ENCODE peak calls at places on chromosome 12, in four cellular contexts. I is H9, D is IMR-90, U is H1. T is an unnamed sample.

GRCh38 chr12:87656311-87656710 is 372.9 kb downstream of the C12orf50 start:
- DNase-seq in I (no peak), U (no peak), D (no peak), T (no peak)

GRCh38 chr12:116039081-116039480 is 238.4 kb downstream of the MED13L start:
- DNase-seq in D (no peak), U (no peak), I (no peak), T (no peak)

GRCh38 chr12:132250707-132251106 is 78.7 kb downstream of the GALNT9 start:
- DNase-seq in U (no peak), D (no peak), I (no peak), T (no peak)

GRCh38 chr12:126418357-126418756 is 1353.1 kb downstream of the AACS start:
- DNase-seq in U (no peak), I (no peak), D (no peak), T (no peak)

GRCh38 chr12:132485619-132486018 is 4.3 kb upstream of the FBRSL1 start:
- DNase-seq in U (no peak), I (no peak), D (no peak), T (no peak)

GRCh38 chr12:9064815-9065606 is 50.7 kb downstream of the A2M start:
- DNase-seq in D (no peak), U (peak), I (peak), T (peak)

GRCh38 chr12:42612258-42612608 is 22.7 kb upstream of the PRICKLE1 start:
- DNase-seq in I (no peak), U (no peak), D (no peak), T (no peak)

GRCh38 chr12:55717397-55718007 is 1.7 kb downstream of the BLOC1S1 start:
- DNase-seq in D (peak), U (no peak), I (no peak), T (peak)

GRCh38 chr12:132904718-132905328 is 17.4 kb upstream of the CHFR start:
- DNase-seq in I (peak), U (peak), D (no peak), T (peak)

GRCh38 chr12:130194154-130194553 is 31.9 kb downstream of the FZD10 start:
- DNase-seq in I (no peak), D (no peak), U (no peak), T (no peak)

GRCh38 chr12:24728366-24728765 is 220.5 kb downstream of the BCAT1 start:
- DNase-seq in D (peak), I (no peak), U (no peak), T (peak)

DNA sequence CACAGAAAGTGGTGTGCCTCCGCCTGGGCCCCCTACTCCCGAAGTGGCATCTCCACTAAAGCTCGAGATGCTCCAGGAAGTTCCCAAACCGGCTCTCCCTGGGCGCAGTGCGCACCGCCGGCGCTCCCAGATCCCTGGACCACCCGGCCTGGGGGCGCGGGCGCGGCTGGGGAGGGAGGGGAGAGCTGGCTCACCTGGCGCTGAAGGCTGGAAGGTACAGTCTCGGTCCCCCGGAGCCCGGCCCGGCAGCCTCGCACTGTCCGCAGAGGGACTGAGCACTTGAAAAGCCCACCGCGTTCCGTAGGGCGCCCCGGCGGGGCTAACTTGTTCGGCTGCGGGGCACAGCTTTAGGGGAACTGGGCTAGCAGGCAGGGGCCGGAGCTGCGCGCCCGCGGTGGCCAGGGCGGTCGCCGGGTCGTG is 558 bp downstream of the DBX2 start:
- DNase-seq in U (peak), D (no peak), I (peak), T (no peak)
- H2BK120ac ChIP-seq in U (no peak), D (no peak), I (no peak), T (no peak)

GRCh38 chr12:106585862-106586534 is 3.2 kb downstream of the RFX4 start:
- DNase-seq in I (peak), U (peak), D (no peak), T (peak)
- H2BK120ac ChIP-seq in I (no peak), U (no peak), D (no peak), T (no peak)

DNA sequence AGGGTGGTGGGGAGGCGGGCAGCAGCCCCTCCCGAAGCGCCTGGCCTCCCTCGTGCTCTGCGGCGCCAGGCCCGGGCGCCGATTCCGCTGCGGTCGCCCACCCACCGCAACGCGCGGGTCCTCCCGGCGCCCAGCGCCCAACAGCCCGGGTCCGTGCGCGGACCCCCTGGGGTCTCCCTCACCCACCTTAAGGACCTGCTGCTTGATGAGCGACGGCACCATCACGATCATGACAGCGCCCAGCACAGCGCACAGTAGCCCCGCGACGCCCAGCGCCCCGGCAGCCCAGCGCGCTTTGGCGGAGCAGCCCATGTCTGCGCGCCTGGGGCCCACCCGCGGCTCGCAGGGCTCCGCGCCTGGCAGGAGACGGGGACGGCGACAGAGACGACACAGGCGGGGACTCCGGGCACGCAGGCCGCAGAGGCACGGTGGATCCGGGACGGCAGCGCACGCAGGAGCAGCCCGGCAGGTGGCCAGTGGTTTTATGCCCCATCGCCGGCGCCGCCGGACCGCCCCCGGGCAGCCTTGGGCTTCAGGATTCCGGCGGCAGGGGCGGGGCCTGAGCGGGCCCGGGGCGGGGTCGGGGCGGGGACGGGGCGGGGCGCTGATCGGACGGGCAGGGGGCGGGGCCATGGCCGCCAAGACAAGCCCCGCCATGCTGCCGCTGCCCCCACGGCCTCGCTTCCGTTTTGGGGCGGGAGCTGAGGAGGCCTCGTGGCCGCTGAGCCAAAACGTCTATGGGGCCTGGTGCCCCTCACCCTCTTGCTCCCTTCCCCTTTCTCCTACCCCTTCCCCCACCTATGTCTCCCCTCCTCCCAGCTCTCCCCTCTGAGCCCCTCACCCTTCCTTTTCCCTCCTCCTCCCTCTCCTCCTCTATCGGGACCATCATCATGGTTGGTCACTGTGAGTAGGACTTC is at the start of gene SCARB1:
- DNase-seq in D (peak), I (peak), U (peak), T (peak)
- H2BK120ac ChIP-seq in D (peak), I (no peak), U (no peak), T (peak)

DNA sequence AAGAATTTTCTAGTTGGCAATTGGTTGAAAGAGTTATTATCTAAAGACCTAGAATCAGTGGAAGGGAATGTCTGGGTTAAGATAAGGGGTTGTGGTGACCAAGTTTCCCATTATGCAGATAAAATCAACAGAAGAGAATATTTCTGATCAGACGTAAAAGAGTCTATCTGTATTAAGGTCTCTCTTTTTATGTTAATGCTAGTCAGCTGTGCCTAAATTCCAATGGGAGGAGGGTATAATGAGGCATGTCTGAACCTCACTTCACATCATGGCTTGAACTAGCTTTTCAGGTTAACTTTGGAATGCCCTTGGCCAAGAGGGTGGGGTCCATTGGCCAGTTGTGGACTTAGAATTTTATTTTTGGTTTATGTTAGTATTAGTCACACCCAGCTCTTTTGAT is 34.3 kb upstream of the CHST11 start:
- DNase-seq in U (no peak), D (no peak), I (no peak), T (no peak)
- H2BK120ac ChIP-seq in U (no peak), D (no peak), I (no peak), T (no peak)

GRCh38 chr12:108912361-108912760 is 32.5 kb downstream of the DAO start:
- DNase-seq in D (no peak), I (no peak), U (no peak), T (no peak)

GRCh38 chr12:108915632-108916133 is 35.8 kb downstream of the DAO start:
- DNase-seq in D (no peak), U (no peak), I (no peak), T (no peak)

GRCh38 chr12:108914031-108914630 is 34.2 kb downstream of the DAO start:
- DNase-seq in U (no peak), I (no peak), D (no peak), T (no peak)

GRCh38 chr12:108907861-108908302 is 28.0 kb downstream of the DAO start:
- DNase-seq in U (no peak), D (no peak), I (no peak), T (no peak)

DNA sequence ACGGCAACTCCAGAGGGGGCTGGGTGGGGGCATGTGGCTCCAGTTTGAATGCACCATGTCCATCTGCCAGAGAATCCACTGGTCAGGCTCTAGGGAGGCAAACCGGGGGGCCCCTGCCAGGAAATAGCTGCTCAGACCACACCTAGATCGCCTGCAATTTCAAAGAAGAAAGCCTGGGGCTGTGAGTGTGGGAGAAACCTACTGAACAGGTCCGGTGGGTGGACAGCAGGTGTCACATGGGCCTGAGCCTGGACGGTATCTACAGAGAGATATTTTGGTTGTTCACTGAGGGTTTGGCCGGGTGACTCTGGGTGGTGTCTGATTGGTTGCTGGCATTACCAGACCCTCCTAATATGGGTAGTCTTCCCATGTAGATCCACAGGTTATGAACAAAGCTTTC is 32.0 kb downstream of the DAO start:
- DNase-seq in D (no peak), U (no peak), I (no peak), T (no peak)
- H2BK120ac ChIP-seq in D (no peak), U (no peak), I (no peak), T (no peak)

DNA sequence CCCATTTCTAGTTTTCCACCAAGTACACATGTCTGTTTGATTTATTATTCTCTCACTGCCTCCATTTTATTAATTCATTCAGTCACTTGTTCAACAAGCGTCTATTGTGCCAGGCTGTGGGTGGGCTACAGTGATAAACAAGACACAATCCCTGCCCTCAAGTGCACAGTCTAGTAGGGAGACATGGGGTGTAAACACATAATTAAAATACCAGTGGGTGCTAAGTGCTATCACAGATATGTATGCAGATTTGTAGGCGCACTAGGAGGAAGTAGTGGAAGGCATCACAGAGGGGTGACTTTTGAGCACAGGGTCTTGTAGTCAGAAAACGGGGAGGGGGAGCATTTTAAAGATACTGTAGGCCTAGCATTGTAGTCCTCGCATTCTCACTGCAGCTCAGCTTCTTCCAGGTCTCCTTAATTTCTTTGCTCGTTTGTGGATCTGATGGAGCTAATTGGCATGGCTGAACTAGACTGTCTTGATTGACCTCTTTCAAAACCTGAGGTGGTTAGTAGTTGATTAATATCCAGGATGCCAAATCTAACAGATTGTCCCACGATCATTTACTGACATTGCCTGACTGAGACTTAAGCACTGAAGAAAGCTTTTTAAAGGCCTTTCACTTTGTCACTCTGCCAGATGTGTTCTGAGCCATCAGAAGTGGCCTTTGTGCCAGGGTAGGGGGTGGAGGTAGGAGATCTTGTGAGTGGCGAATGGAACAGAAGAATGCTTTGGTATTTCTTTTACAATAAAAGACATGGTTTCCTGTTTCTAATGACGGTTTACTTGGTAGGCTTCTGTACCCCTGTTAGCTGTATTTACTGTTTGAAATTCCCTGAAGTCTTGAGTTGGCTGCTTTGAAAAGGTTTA is 116.9 kb downstream of the DIP2B start:
- DNase-seq in D (no peak), I (no peak), U (no peak), T (no peak)
- H2BK120ac ChIP-seq in D (peak), I (no peak), U (no peak), T (no peak)

GRCh38 chr12:110585231-110585799 is 2.2 kb upstream of the PPTC7 start:
- DNase-seq in U (no peak), I (no peak), D (peak), T (peak)

GRCh38 chr12:110579889-110580253 is 3.2 kb downstream of the PPTC7 start:
- DNase-seq in I (no peak), U (no peak), D (no peak), T (no peak)

GRCh38 chr12:110581951-110582285 is 1.2 kb downstream of the PPTC7 start:
- DNase-seq in U (no peak), D (no peak), I (peak), T (no peak)

GRCh38 chr12:110583137-110584059 is at the start of gene PPTC7:
- DNase-seq in I (peak), U (peak), D (peak), T (peak)

DNA sequence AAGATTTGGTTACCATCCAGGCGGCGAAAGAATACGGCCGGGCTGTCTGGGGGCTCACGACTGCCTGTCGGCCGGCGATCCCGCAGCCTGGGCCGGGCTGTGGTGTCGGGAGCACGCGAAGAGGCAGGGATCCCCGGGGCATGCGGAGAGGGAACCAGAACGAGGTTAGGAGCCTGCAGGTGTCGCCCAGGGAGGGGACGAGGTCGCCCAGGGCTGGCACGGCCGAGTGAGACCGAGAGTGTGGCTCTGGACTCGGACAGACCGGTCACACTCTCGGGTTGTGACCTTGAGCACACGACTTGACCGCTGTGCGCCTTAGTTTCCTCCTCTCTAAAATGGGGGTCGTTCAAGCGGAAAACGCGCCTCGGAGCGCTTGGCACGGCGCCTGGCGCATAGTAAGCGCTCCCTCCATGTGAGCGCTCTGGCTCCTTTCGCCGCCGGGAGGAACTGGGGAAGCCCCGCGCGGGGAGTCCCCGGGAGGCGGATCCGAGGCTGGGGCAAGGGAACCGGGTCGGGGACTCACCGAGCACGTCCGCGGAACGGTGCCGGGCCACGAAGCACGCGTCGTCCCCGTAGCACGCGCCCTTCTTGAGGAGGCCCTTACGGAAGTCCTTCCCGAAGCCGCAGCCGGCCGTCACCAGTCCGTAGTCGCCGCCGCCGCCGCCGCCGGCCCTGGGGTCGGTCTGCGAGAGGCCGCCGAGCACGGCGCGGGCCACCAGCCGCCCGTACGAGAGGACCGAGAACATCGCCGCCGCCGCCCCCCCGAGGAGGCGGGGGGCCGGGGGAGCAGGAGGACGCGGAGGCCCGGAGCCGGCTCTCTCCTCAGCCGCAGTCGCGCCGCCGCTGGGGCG is 607 bp downstream of the PPTC7 start:
- DNase-seq in D (peak), I (peak), U (peak), T (peak)
- H2BK120ac ChIP-seq in D (no peak), I (no peak), U (no peak), T (peak)

DNA sequence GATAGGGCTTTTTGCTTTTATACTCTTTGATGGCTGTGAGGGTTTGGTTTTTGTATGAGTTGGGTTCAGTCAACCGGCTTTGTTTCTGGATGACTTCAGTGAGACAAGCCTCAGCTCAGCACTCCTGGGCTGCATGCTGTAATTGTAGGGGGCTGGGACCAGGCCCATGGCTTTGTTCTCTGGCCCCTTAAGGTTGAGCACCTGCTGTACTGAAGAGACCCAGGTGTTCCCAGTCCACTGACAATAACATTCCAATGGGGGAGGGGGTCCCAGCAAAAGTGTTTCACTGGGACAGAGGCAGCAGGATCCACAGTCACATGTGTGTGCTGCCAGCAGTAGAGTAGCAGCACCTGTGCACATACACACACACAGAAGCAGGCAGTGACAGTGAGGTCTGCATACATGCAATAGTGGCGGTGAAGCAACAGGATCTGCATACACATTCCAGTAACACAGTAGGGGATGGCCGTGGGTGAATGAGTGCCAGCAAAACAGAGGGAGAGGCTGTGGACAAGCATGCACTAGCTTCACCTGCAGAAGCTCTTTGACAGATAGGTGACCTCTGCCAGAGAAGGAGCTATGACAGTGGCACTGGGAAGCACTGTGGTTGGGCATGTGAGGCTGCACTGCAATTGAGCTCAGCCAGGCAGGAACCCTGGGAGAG is 240.4 kb downstream of the ASCL1 start:
- DNase-seq in D (no peak), U (peak), I (peak), T (no peak)
- H2BK120ac ChIP-seq in D (no peak), U (no peak), I (no peak), T (no peak)

GRCh38 chr12:109530301-109530685 is 43.0 kb downstream of the MMAB start:
- DNase-seq in D (no peak), I (no peak), U (no peak), T (no peak)
- H2BK120ac ChIP-seq in D (no peak), I (no peak), U (no peak), T (no peak)

T was measured in mesenchymal stem cell.